ENCODE peak calls at places on chromosome 18, in four cellular contexts. L, S, J and W are unnamed samples.

GRCh38 chr18:31688601-31689000 is 4.2 kb upstream of the B4GALT6 start:
- DNase-seq in L (no peak), S (no peak), J (no peak), W (no peak)

GRCh38 chr18:9922592-9923308 is 8.9 kb downstream of the VAPA start:
- DNase-seq in L (no peak), S (no peak), J (no peak), W (no peak)

GRCh38 chr18:46160050-46160798 is 56.0 kb downstream of the HAUS1 start:
- DNase-seq in L (no peak), S (no peak), J (no peak), W (no peak)

GRCh38 chr18:31273812-31274527 is 44.0 kb upstream of the DSG1 start:
- DNase-seq in L (no peak), S (peak), J (no peak), W (no peak)

GRCh38 chr18:2502880-2503279 is 68.4 kb downstream of the METTL4 start:
- DNase-seq in L (no peak), S (no peak), J (no peak), W (no peak)

GRCh38 chr18:59959079-59959478 is 59.3 kb downstream of the PMAIP1 start:
- DNase-seq in L (no peak), S (no peak), J (no peak), W (no peak)

GRCh38 chr18:44579028-44579692 is 101.5 kb upstream of the SETBP1 start:
- DNase-seq in L (no peak), S (no peak), J (no peak), W (no peak)

GRCh38 chr18:63267990-63268721 is 51.4 kb downstream of the BCL2 start:
- DNase-seq in L (no peak), S (no peak), J (no peak), W (no peak)

GRCh38 chr18:12376034-12376717 is 851 bp downstream of the AFG3L2 start:
- DNase-seq in L (no peak), S (peak), J (peak), W (no peak)

GRCh38 chr18:12374398-12374797 is 2.6 kb downstream of the AFG3L2 start:
- DNase-seq in L (no peak), S (no peak), J (no peak), W (no peak)

GRCh38 chr18:12376718-12377555 is at the start of gene AFG3L2:
- DNase-seq in L (peak), S (peak), J (peak), W (peak)

GRCh38 chr18:12373771-12374116 is 3.3 kb downstream of the AFG3L2 start:
- DNase-seq in L (no peak), S (no peak), J (no peak), W (no peak)

DNA sequence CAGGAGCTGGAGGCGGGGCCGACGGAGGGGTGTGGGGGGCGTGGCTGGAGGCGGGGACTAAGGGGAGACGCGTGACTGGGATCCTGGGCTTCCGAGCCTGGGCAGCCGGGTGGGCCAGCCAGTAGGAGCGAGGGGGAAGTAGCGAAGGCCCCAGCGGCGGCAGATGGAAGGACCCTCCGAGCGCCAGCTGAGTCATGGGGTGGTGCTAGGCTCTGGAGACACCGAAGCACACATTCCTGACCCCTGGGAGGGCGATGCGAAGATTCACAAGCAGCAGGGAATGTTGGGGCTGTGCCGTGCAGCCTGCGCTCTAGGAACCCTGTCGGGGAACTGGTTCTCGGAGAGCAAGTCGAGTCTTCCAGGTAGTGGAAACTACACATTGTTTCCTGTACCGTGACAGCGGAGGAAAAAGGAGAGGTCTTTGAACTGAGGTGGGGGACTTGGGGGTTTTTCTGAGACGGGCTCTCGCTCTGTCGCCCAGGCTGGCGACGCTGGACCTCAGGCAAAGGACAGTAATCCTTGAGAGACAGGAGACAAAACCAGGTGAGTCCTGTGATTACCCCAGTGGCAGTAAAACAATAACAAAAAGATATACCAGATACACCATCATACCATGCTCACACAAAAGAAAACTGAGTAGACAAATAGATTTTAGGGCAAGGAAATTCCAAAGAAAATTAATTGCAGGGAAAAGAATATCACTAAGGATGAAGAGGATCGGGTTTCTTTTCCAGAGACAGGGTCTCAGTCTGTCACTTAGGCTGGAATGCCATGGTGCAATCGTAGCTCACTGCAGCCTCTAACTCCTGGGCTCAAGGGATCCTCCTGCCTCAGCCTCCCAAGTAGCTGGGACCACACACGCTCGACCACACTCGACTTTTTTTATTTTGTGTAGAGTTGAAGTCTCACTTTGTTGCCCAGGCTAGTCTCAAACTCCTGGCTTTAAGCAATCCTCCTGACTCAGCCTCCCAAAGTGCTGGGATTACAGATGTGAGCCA is 828 bp upstream of the AFG3L2 start:
- DNase-seq in L (peak), S (no peak), J (no peak), W (peak)
- TF ChIP-seq POLR2A in L (peak), S (no peak), J (no peak), W (peak)

GRCh38 chr18:49487711-49488310 is 777 bp upstream of the C18orf32 start:
- DNase-seq in L (no peak), S (no peak), J (no peak), W (no peak)
- TF ChIP-seq POLR2A in L (no peak), S (no peak), J (no peak), W (no peak)

GRCh38 chr18:69538849-69539248 is 138.2 kb downstream of the DOK6 start:
- DNase-seq in L (no peak), S (no peak), J (no peak), W (no peak)
- TF ChIP-seq POLR2A in L (no peak), S (no peak), J (no peak), W (no peak)

GRCh38 chr18:75208836-75209128 is 157 bp downstream of the PTGR3 start:
- DNase-seq in L (no peak), S (no peak), J (no peak), W (no peak)
- TF ChIP-seq POLR2A in L (no peak), S (peak), J (no peak), W (no peak)